ENCODE peak calls at places on chromosomes 3 and 15, in ten cellular contexts. H is lung; R is left cardiac atrium; E is GDM1; U is stimulated activated CD4-positive, alpha-beta T cell treated with anti-CD3 and anti-CD28 coated beads, Interleukin-15, amount 100 ng/mL, for 48 hours; Z is BJ; L is foreskin fibroblast; J is left ventricle myocardium superior; I is omental fat pad; V is iris pigment epithelial cell. M is an unnamed sample.

GRCh38 chr3:156743859-156744258 is 69.5 kb downstream of the TIPARP start:
- DNase-seq in I (no peak), U (no peak), J (no peak), E (no peak), Z (no peak), V (no peak), H (no peak), L (no peak), R (no peak), M (no peak)

GRCh38 chr3:152051501-152052404 is 178.3 kb downstream of the SUCNR1 start:
- DNase-seq in H (no peak), E (no peak), I (no peak), J (no peak), Z (peak; percentile 66), L (peak; percentile 68), R (no peak), U (no peak), V (peak; percentile 95), M (no peak)

GRCh38 chr3:126329927-126330725 is 27.1 kb downstream of the KLF15 start:
- DNase-seq in Z (no peak), V (no peak), J (peak; percentile 13), R (no peak), I (no peak), L (no peak), U (no peak), H (no peak), E (no peak), M (no peak)

GRCh38 chr15:95227235-95227634 is 995.9 kb downstream of the MCTP2 start:
- DNase-seq in L (no peak), V (no peak), I (no peak), J (no peak), H (no peak), E (no peak), Z (no peak), U (no peak), R (no peak), M (no peak)

GRCh38 chr3:197600796-197601565 is 45.2 kb upstream of the BDH1 start:
- DNase-seq in J (no peak), R (no peak), Z (no peak), I (no peak), H (no peak), E (no peak), V (peak; percentile 19), L (no peak), U (no peak), M (peak; percentile 26)

GRCh38 chr3:66149269-66149668 is 71.5 kb upstream of the SLC25A26 start:
- DNase-seq in U (no peak), I (no peak), H (no peak), E (no peak), J (no peak), V (peak; percentile 21), Z (no peak), R (no peak), L (peak; percentile 49), M (no peak)

GRCh38 chr3:64157150-64158035 is 67.9 kb downstream of the PRICKLE2 start:
- DNase-seq in L (no peak), Z (no peak), V (no peak), R (no peak), E (no peak), J (no peak), I (no peak), H (no peak), U (no peak), M (no peak)

GRCh38 chr3:53235545-53235944 is 20.3 kb downstream of the TKT start:
- DNase-seq in R (no peak), Z (no peak), V (no peak), U (no peak), H (no peak), I (no peak), L (no peak), J (no peak), E (no peak), M (no peak)

GRCh38 chr3:67947808-67948508 is 293.5 kb upstream of the SUCLG2 start:
- DNase-seq in E (no peak), Z (no peak), V (no peak), R (peak; percentile 19), I (no peak), J (no peak), L (peak; percentile 35), U (peak; percentile 16), H (no peak), M (peak; percentile 20)

GRCh38 chr15:97501291-97501690 is 459.2 kb upstream of the ARRDC4 start:
- DNase-seq in R (no peak), H (no peak), U (no peak), J (no peak), L (no peak), V (no peak), I (no peak), Z (no peak), E (peak; percentile 76), M (no peak)

M was measured in ELR.